ENCODE peak calls at places on chromosomes 2 and 18, in four cellular contexts. Q, U, D and J are unnamed samples.
A peak's percentile ranks its signal among the peaks of the same experiment; 100 is the strongest.

GRCh38 chr2:199982444-199982843 is 27.1 kb downstream of the MAIP1 start:
- DNase-seq in Q (no peak), U (no peak), D (no peak), J (no peak)

GRCh38 chr2:134783912-134784311 is 54.5 kb upstream of the ACMSD start:
- DNase-seq in D (no peak), Q (no peak), U (no peak), J (no peak)

GRCh38 chr2:172931256-172931894 is 144.3 kb upstream of the MAP3K20 start:
- DNase-seq in Q (no peak), D (peak; percentile 35), U (no peak), J (no peak)

GRCh38 chr2:240217431-240218301 is 77.2 kb upstream of the OTOS start:
- DNase-seq in D (peak; percentile 51), U (no peak), Q (no peak), J (no peak)

GRCh38 chr2:239158641-239159475 is 242.0 kb downstream of the HDAC4 start:
- DNase-seq in Q (no peak), U (no peak), D (peak; percentile 66), J (no peak)

GRCh38 chr2:85744771-85745601 is 8.8 kb upstream of the ATOH8 start:
- DNase-seq in U (no peak), D (no peak), Q (no peak), J (no peak)

GRCh38 chr18:24567199-24567598 is 106.8 kb downstream of the HRH4 start:
- DNase-seq in D (no peak), Q (no peak), U (no peak), J (no peak)

GRCh38 chr2:58146707-58147106 is 94.4 kb downstream of the FANCL start:
- DNase-seq in D (peak; percentile 7), U (no peak), Q (no peak), J (no peak)

GRCh38 chr18:3593381-3593903 is 143.5 kb downstream of the TGIF1 start:
- DNase-seq in U (no peak), Q (no peak), D (peak; percentile 69), J (peak; percentile 43)

GRCh38 chr2:173631123-173631450 is 276.4 kb downstream of the CDCA7 start:
- DNase-seq in Q (no peak), U (no peak), D (no peak), J (no peak)

GRCh38 chr2:231926180-231926741 is at the start of gene NPPC:
- DNase-seq in Q (peak; percentile 81), U (no peak), D (peak; percentile 56), J (peak; percentile 40)

GRCh38 chr2:100535850-100536249 is 26.9 kb upstream of the PDCL3 start:
- DNase-seq in D (no peak), Q (no peak), U (no peak), J (no peak)

GRCh38 chr2:2981000-2981399 is 396.6 kb downstream of the EIPR1 start:
- DNase-seq in Q (no peak), D (no peak), U (no peak), J (no peak)

GRCh38 chr2:43136862-43137261 is 89.5 kb downstream of the ZFP36L2 start:
- DNase-seq in D (no peak), Q (no peak), U (no peak), J (no peak)

DNA sequence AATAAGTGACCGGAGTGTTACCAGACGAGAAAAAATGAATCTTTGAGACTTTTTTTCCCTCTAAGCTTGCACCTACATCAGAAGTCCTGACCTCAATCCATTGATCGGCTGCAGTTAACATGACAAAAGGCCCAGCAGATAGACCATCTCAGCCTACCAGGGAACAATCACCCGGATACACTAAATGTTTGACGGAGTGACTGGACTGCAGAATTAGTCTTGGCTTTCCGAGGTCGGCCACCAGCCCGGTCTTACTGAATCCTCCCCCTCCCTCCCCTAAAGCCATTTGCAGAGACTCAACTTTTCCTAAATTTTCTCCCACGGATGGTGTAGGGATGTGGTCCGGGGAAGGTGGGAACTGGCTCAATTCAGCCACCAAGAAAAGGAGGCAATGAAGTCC is 309.9 kb upstream of the SKOR2 start:
- DNase-seq in U (no peak), Q (no peak), D (no peak), J (no peak)
- TF ChIP-seq SPI1 in U (no peak), Q (no peak), D (no peak), J (no peak)

DNA sequence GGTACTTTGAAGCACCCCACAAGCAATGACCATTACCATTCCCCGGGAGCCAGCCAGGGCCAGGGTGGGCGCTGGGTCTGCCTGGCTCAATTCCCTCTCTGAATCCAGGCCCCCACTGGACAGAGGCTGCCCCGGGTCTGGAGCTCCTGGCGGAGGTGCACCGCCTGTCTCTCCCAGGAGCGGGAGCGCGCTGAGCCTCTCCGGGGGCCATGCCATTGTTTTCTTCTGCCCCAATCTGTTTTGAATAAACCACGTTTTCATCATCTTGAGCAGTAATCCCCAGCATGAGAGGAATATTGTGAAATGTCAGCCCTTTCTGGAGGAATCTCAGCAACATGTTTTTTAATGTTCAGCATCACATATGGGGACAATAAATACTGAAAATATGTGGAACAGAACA is 88.6 kb downstream of the INHBB start:
- DNase-seq in Q (no peak), U (no peak), D (no peak), J (no peak)
- TF ChIP-seq SPI1 in Q (no peak), U (no peak), D (no peak), J (no peak)

DNA sequence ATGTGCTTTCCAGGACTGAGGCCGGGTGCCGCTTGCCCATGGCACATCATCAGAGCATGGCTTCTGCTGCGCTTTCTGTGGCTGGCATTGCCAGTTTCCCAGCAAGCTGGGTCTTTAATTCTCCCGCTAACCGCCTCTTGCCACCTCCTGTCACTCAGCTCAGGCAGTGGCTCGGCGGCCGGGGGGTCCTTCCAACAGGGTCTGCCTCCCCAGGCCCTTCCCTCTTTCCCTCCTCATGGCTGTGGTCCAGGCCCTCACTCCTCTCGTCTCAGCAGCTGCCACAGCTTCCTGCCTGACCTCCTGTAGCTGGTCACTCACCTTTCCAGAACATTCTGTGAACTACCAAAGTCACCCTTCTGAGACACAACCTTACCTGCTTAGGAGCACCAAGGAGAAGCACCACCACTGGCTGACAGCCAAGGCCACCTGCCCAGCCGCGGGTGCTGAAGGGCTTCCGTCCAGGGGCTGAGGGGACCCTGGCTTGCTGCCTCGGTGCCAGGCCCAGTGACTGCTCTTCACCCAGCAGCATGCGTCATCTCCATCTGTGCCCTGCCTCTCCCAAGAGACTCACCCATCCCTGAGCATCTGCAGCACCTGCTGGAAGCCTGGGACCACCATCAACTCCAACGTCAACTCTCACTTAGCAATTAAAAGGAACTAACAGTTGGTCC is 22.6 kb downstream of the CHMP1B start:
- DNase-seq in Q (no peak), D (no peak), U (no peak), J (no peak)
- TF ChIP-seq SPI1 in Q (no peak), D (no peak), U (no peak), J (no peak)

GRCh38 chr2:180238729-180239128 is 231.6 kb upstream of the CWC22 start:
- DNase-seq in U (no peak), Q (no peak), D (no peak), J (no peak)
- TF ChIP-seq SPI1 in U (no peak), Q (no peak), D (no peak), J (no peak)

DNA sequence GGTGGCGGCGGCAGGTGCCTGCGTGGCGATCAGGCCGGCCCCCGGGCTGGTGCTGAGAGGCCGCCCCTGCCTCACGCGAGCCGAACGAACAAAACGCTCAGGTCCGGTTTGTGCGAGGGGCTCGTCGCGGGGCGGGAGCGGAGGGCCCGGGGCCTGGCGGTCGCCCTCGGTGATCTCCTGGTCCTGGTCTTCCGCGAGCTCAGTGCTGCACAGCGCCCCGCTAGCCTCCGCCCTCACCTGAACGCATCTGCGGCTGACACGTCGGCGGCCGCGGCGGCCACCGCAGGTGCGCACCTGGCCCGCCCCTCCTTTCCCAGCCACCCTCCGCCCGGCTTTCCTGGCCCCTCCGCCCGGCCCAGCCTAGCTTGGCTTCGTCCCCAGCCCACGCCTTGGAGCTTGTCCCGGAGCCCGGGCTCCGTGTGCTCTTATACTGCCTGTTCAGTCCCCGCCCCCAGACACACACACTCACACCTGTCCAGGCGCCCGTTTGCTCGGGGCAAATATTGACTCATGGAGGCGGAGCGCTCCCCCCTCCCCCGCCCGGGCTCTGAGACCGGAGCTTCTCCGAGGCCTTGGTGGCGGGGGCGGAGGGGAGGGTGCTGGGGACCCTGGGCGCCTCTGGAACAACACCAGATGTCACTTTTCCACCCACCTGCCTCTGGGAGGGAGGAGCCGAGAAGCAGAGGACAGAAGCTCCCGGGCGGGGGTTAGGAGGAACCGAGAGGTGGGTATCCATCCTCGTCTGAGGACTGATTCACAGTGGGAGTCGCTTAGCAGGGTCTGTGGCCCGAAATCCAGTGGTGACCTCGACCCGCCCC is 8.6 kb upstream of the CRYBA2 start:
- DNase-seq in Q (no peak), U (no peak), D (peak; percentile 61), J (no peak)
- TF ChIP-seq SPI1 in Q (no peak), U (no peak), D (no peak), J (no peak)